ENCODE peak calls at places on chromosomes 3 and 15, in eight cellular contexts. Z, E, M, V, H, B, G and D are unnamed samples.

GRCh38 chr15:92000709-92001108 is 147.2 kb downstream of the SLCO3A1 start:
- DNase-seq in Z (no peak), E (no peak), M (no peak), V (no peak), H (no peak), B (no peak), G (no peak), D (no peak)

GRCh38 chr3:165635791-165636681 is 201.2 kb downstream of the BCHE start:
- DNase-seq in Z (no peak), E (peak; percentile 16), M (no peak), V (no peak), H (no peak), B (no peak), G (no peak), D (no peak)

GRCh38 chr3:5754602-5755001 is 567.1 kb downstream of the EDEM1 start:
- DNase-seq in Z (no peak), E (no peak), M (no peak), V (no peak), H (no peak), B (no peak), G (no peak), D (peak; percentile 28)

GRCh38 chr3:115783938-115784738 is 160.8 kb downstream of the GAP43 start:
- DNase-seq in Z (peak; percentile 85), E (peak; percentile 89), M (peak; percentile 87), V (peak; percentile 95), H (peak; percentile 93), B (peak; percentile 92), G (peak; percentile 89), D (peak; percentile 90)

GRCh38 chr3:10560060-10560861 is 54.9 kb upstream of the ATP2B2 start:
- DNase-seq in Z (no peak), E (no peak), M (no peak), V (no peak), H (no peak), B (no peak), G (no peak), D (no peak)

GRCh38 chr15:35657679-35658201 is 111.8 kb upstream of the DPH6 start:
- DNase-seq in Z (no peak), E (peak; percentile 88), M (no peak), V (peak; percentile 53), H (no peak), B (no peak), G (no peak), D (no peak)

GRCh38 chr3:29267231-29267630 is 13.6 kb upstream of the RBMS3 start:
- DNase-seq in Z (no peak), E (no peak), M (no peak), V (no peak), H (no peak), B (no peak), G (no peak), D (no peak)

GRCh38 chr3:176848431-176849214 is 348.7 kb downstream of the TBL1XR1 start:
- DNase-seq in Z (no peak), E (peak; percentile 26), M (no peak), V (peak; percentile 66), H (no peak), B (no peak), G (no peak), D (no peak)

GRCh38 chr3:40951636-40952035 is 247.7 kb upstream of the CTNNB1 start:
- DNase-seq in Z (no peak), E (peak; percentile 90), M (no peak), V (peak; percentile 77), H (no peak), B (no peak), G (no peak), D (no peak)

GRCh38 chr3:44648564-44649229 is at the start of gene ZNF35:
- DNase-seq in Z (peak; percentile 64), E (peak; percentile 90), M (no peak), V (peak; percentile 85), H (peak; percentile 88), B (peak; percentile 76), G (peak; percentile 84), D (peak; percentile 72)

GRCh38 chr15:66096711-66097058 is 156.9 kb downstream of the MEGF11 start:
- DNase-seq in Z (no peak), E (no peak), M (no peak), V (no peak), H (no peak), B (no peak), G (no peak), D (no peak)

GRCh38 chr15:20341901-20342605 is 199.5 kb downstream of the GOLGA6L6 start:
- DNase-seq in Z (peak; percentile 56), E (no peak), M (no peak), V (peak; percentile 42), H (peak; percentile 90), B (peak; percentile 76), G (peak; percentile 3), D (no peak)

GRCh38 chr15:31435256-31435781 is 108.7 kb downstream of the KLF13 start:
- DNase-seq in Z (peak; percentile 78), E (peak; percentile 49), M (peak; percentile 75), V (peak; percentile 28), H (peak; percentile 91), B (peak; percentile 83), G (peak; percentile 54), D (peak; percentile 72)

GRCh38 chr3:16587703-16588070 is 17.5 kb downstream of the DAZL start:
- DNase-seq in Z (no peak), E (peak; percentile 23), M (no peak), V (no peak), H (no peak), B (no peak), G (no peak), D (no peak)

GRCh38 chr15:57740048-57740447 is 33.5 kb downstream of the POLR2M start:
- DNase-seq in Z (no peak), E (no peak), M (no peak), V (no peak), H (no peak), B (no peak), G (no peak), D (no peak)

GRCh38 chr3:49906004-49906860 is 2.6 kb upstream of the MST1R start:
- DNase-seq in Z (peak; percentile 33), E (peak; percentile 26), M (peak; percentile 33), V (peak; percentile 60), H (no peak), B (peak; percentile 36), G (peak; percentile 64), D (peak; percentile 63)

GRCh38 chr15:26879770-26880169 is 12.9 kb downstream of the GABRA5 start:
- DNase-seq in Z (no peak), E (no peak), M (no peak), V (no peak), H (no peak), B (no peak), G (no peak), D (no peak)

GRCh38 chr3:46923559-46924350 is 46.2 kb downstream of the PTH1R start:
- DNase-seq in Z (peak; percentile 16), E (no peak), M (peak; percentile 31), V (no peak), H (peak; percentile 70), B (no peak), G (peak; percentile 53), D (peak; percentile 53)

GRCh38 chr3:73694988-73695757 is 70.4 kb upstream of the PDZRN3 start:
- DNase-seq in Z (no peak), E (peak; percentile 30), M (no peak), V (no peak), H (no peak), B (no peak), G (no peak), D (no peak)

GRCh38 chr15:101520395-101520794 is 30.9 kb upstream of the PCSK6 start:
- DNase-seq in Z (no peak), E (no peak), M (no peak), V (no peak), H (no peak), B (no peak), G (no peak), D (no peak)
- H3K9me3 ChIP-seq in Z (peaks cover 23% of the 10 kb centered on the region), E (peaks cover 4% of the 10 kb centered on the region), M (peaks cover 29% of the 10 kb centered on the region), V (peaks cover 9% of the 10 kb centered on the region), H (peaks cover 16% of the 10 kb centered on the region), B (peaks cover 36% of the 10 kb centered on the region), G (no peaks in the 10 kb centered on the region), D (no peaks in the 10 kb centered on the region)

GRCh38 chr3:39251576-39251975 is 28.3 kb downstream of the CX3CR1 start:
- DNase-seq in Z (no peak), E (no peak), M (no peak), V (no peak), H (no peak), B (no peak), G (no peak), D (no peak)

GRCh38 chr3:39255503-39256325 is 24.1 kb downstream of the CX3CR1 start:
- DNase-seq in Z (peak; percentile 34), E (no peak), M (no peak), V (peak; percentile 20), H (no peak), B (no peak), G (no peak), D (no peak)

GRCh38 chr3:39249453-39250115 is 30.3 kb downstream of the CX3CR1 start:
- DNase-seq in Z (no peak), E (peak; percentile 10), M (no peak), V (peak; percentile 71), H (peak; percentile 45), B (no peak), G (no peak), D (no peak)

GRCh38 chr3:39250116-39250747 is 29.6 kb downstream of the CX3CR1 start:
- DNase-seq in Z (no peak), E (peak; percentile 57), M (no peak), V (no peak), H (no peak), B (no peak), G (no peak), D (peak; percentile 31)

GRCh38 chr3:39254806-39255449 is 24.9 kb downstream of the CX3CR1 start:
- DNase-seq in Z (no peak), E (peak; percentile 73), M (no peak), V (peak; percentile 45), H (no peak), B (no peak), G (no peak), D (no peak)
- H3K4me3 ChIP-seq in Z (no peak overlapping the region), E (no peak overlapping the region), M (no peak overlapping the region), V (no peak overlapping the region), H (no peak overlapping the region), B (no peak overlapping the region), G (no peak overlapping the region), D (no peak overlapping the region)

GRCh38 chr3:98735296-98735695 is 27.8 kb upstream of the ST3GAL6 start:
- DNase-seq in Z (no peak), E (no peak), M (no peak), V (no peak), H (no peak), B (no peak), G (no peak), D (no peak)
- TF ChIP-seq CTCF in Z (no peak), E (no peak), M (no peak), V (no peak), H (no peak), B (no peak), G (no peak), D (no peak)

DNA sequence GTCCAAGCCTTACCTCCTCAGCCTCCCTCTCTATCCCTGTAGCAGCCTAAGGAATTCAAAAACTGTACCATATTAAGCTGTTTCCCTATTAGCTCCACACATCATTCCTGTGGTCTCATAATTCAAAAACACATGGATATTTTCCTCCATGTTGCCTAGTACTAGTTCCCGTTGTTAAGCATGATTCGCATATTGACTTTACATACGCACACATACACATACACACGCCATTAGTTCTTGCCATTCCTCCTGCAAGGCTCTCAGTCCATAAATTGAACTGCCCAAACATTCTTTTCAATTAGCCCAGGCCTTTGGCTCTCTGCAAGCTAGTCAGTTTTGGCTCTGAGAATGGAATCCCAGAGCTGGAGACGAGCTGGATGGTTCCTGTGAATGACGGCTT is 57.1 kb upstream of the RAD18 start:
- DNase-seq in Z (no peak), E (peak; percentile 49), M (no peak), V (no peak), H (no peak), B (no peak), G (no peak), D (no peak)
- H3K9me3 ChIP-seq in Z (no peaks in the 10 kb centered on the region), E (no peaks in the 10 kb centered on the region), M (no peaks in the 10 kb centered on the region), V (no peaks in the 10 kb centered on the region), H (no peaks in the 10 kb centered on the region), B (no peaks in the 10 kb centered on the region), G (no peaks in the 10 kb centered on the region), D (no peaks in the 10 kb centered on the region)

GRCh38 chr15:101126618-101127502 is 125.0 kb downstream of the CHSY1 start:
- DNase-seq in Z (no peak), E (peak; percentile 64), M (no peak), V (no peak), H (no peak), B (no peak), G (no peak), D (no peak)
- H3K4me3 ChIP-seq in Z (no peak overlapping the region), E (peak overlapping the region; percentile 6), M (no peak overlapping the region), V (no peak overlapping the region), H (no peak overlapping the region), B (no peak overlapping the region), G (no peak overlapping the region), D (no peak overlapping the region)